ENCODE peak calls at places on chromosomes 6 and 20, in seven cellular contexts. One of them, this sample, is unnamed.

GRCh38 chr20:58139849-58140786 is 88.3 kb downstream of the ANKRD60 start:
- DNase-seq in Peyer's patch: peak; percentile 18
- DNase-seq in A549: no peak
- DNase-seq in lower leg skin: peak; percentile 9
- DNase-seq in right lobe of liver: no peak
- DNase-seq in IMR-90: no peak
- DNase-seq in uterus: no peak
- DNase-seq in this sample: no peak

GRCh38 chr6:150615967-150616366 is 16.3 kb downstream of the PLEKHG1 start:
- DNase-seq in Peyer's patch: no peak
- DNase-seq in A549: no peak
- DNase-seq in lower leg skin: no peak
- DNase-seq in right lobe of liver: no peak
- DNase-seq in IMR-90: no peak
- DNase-seq in uterus: no peak
- DNase-seq in this sample: no peak

GRCh38 chr6:134295953-134296553 is 21.9 kb downstream of the SGK1 start:
- DNase-seq in Peyer's patch: peak; percentile 60
- DNase-seq in A549: peak; percentile 92
- DNase-seq in lower leg skin: peak; percentile 63
- DNase-seq in right lobe of liver: no peak
- DNase-seq in IMR-90: peak; percentile 100
- DNase-seq in uterus: peak; percentile 18
- DNase-seq in this sample: no peak

GRCh38 chr6:106247293-106247692 is 78.3 kb downstream of the ATG5 start:
- DNase-seq in Peyer's patch: no peak
- DNase-seq in A549: no peak
- DNase-seq in lower leg skin: no peak
- DNase-seq in right lobe of liver: no peak
- DNase-seq in IMR-90: peak; percentile 44
- DNase-seq in uterus: no peak
- DNase-seq in this sample: no peak

GRCh38 chr6:15017251-15017650 is 228.6 kb upstream of the JARID2 start:
- DNase-seq in Peyer's patch: no peak
- DNase-seq in A549: no peak
- DNase-seq in lower leg skin: no peak
- DNase-seq in right lobe of liver: no peak
- DNase-seq in IMR-90: peak; percentile 17
- DNase-seq in uterus: no peak
- DNase-seq in this sample: no peak

GRCh38 chr6:144898052-144898689 is 613.0 kb downstream of the UTRN start:
- DNase-seq in Peyer's patch: no peak
- DNase-seq in A549: no peak
- DNase-seq in lower leg skin: no peak
- DNase-seq in right lobe of liver: no peak
- DNase-seq in IMR-90: peak; percentile 54
- DNase-seq in uterus: no peak
- DNase-seq in this sample: no peak

GRCh38 chr6:156857573-156857972 is 80.4 kb downstream of the ARID1B start:
- DNase-seq in Peyer's patch: no peak
- DNase-seq in A549: no peak
- DNase-seq in lower leg skin: no peak
- DNase-seq in right lobe of liver: no peak
- DNase-seq in IMR-90: peak; percentile 64
- DNase-seq in uterus: no peak
- DNase-seq in this sample: no peak

GRCh38 chr6:37456816-37457560 is 24.0 kb downstream of the CMTR1 start:
- DNase-seq in Peyer's patch: no peak
- DNase-seq in A549: no peak
- DNase-seq in lower leg skin: no peak
- DNase-seq in right lobe of liver: no peak
- DNase-seq in IMR-90: peak; percentile 82
- DNase-seq in uterus: no peak
- DNase-seq in this sample: no peak

GRCh38 chr20:32227744-32228688 is 20.3 kb downstream of the POFUT1 start:
- DNase-seq in Peyer's patch: peak; percentile 89
- DNase-seq in A549: no peak
- DNase-seq in lower leg skin: no peak
- DNase-seq in right lobe of liver: peak; percentile 31
- DNase-seq in IMR-90: no peak
- DNase-seq in uterus: no peak
- DNase-seq in this sample: no peak

GRCh38 chr6:77290798-77291197 is 172.5 kb downstream of the HTR1B start:
- DNase-seq in Peyer's patch: no peak
- DNase-seq in A549: no peak
- DNase-seq in lower leg skin: no peak
- DNase-seq in right lobe of liver: no peak
- DNase-seq in IMR-90: peak; percentile 1
- DNase-seq in uterus: no peak
- DNase-seq in this sample: no peak

GRCh38 chr6:35635601-35636597 is 52.8 kb downstream of the FKBP5 start:
- DNase-seq in Peyer's patch: no peak
- DNase-seq in A549: no peak
- DNase-seq in lower leg skin: no peak
- DNase-seq in right lobe of liver: no peak
- DNase-seq in IMR-90: peak; percentile 53
- DNase-seq in uterus: no peak
- DNase-seq in this sample: no peak

GRCh38 chr6:81696505-81696904 is 56.0 kb downstream of the TENT5A start:
- DNase-seq in Peyer's patch: no peak
- DNase-seq in A549: peak; percentile 0
- DNase-seq in lower leg skin: no peak
- DNase-seq in right lobe of liver: no peak
- DNase-seq in IMR-90: peak; percentile 33
- DNase-seq in uterus: no peak
- DNase-seq in this sample: no peak

GRCh38 chr6:143727035-143727434 is 49.3 kb downstream of the PHACTR2 start:
- DNase-seq in Peyer's patch: no peak
- DNase-seq in A549: no peak
- DNase-seq in lower leg skin: no peak
- DNase-seq in right lobe of liver: no peak
- DNase-seq in IMR-90: peak; percentile 22
- DNase-seq in uterus: no peak
- DNase-seq in this sample: no peak

GRCh38 chr20:2699775-2700413 is 7.3 kb downstream of the EBF4 start:
- DNase-seq in Peyer's patch: peak; percentile 24
- DNase-seq in A549: no peak
- DNase-seq in lower leg skin: no peak
- DNase-seq in right lobe of liver: no peak
- DNase-seq in IMR-90: no peak
- DNase-seq in uterus: no peak
- DNase-seq in this sample: no peak

GRCh38 chr6:125009578-125009977 is 47.3 kb downstream of the RNF217 start:
- DNase-seq in Peyer's patch: no peak
- DNase-seq in A549: no peak
- DNase-seq in lower leg skin: no peak
- DNase-seq in right lobe of liver: no peak
- DNase-seq in IMR-90: peak; percentile 62
- DNase-seq in uterus: no peak
- DNase-seq in this sample: no peak

GRCh38 chr6:44043036-44043478 is 84.2 kb downstream of the MRPL14 start:
- DNase-seq in Peyer's patch: no peak
- DNase-seq in A549: peak; percentile 80
- DNase-seq in lower leg skin: no peak
- DNase-seq in right lobe of liver: peak; percentile 29
- DNase-seq in IMR-90: peak; percentile 49
- DNase-seq in uterus: no peak
- DNase-seq in this sample: no peak

GRCh38 chr6:52333840-52334200 is 28.1 kb upstream of the PAQR8 start:
- DNase-seq in Peyer's patch: no peak
- DNase-seq in A549: no peak
- DNase-seq in lower leg skin: no peak
- DNase-seq in right lobe of liver: no peak
- DNase-seq in IMR-90: no peak
- DNase-seq in uterus: no peak
- DNase-seq in this sample: no peak

GRCh38 chr6:40922281-40922680 is 116.7 kb downstream of the UNC5CL start:
- DNase-seq in Peyer's patch: no peak
- DNase-seq in A549: no peak
- DNase-seq in lower leg skin: no peak
- DNase-seq in right lobe of liver: no peak
- DNase-seq in IMR-90: peak; percentile 46
- DNase-seq in uterus: no peak
- DNase-seq in this sample: no peak

GRCh38 chr20:62822788-62823651 is 6.2 kb downstream of the COL9A3 start:
- DNase-seq in Peyer's patch: peak; percentile 86
- DNase-seq in A549: peak; percentile 88
- DNase-seq in lower leg skin: no peak
- DNase-seq in right lobe of liver: peak; percentile 64
- DNase-seq in IMR-90: peak; percentile 11
- DNase-seq in uterus: no peak
- DNase-seq in this sample: no peak
- TF ChIP-seq CTCF in Peyer's patch: peak; percentile 6
- TF ChIP-seq CTCF in A549: peak; percentile 62
- TF ChIP-seq CTCF in lower leg skin: no peak
- TF ChIP-seq CTCF in right lobe of liver: peak; percentile 31
- TF ChIP-seq CTCF in IMR-90: peak; percentile 38
- TF ChIP-seq CTCF in uterus: no peak
- TF ChIP-seq CTCF in this sample: no peak

GRCh38 chr6:6700871-6701270 is 112.4 kb downstream of the LY86 start:
- DNase-seq in Peyer's patch: no peak
- DNase-seq in A549: no peak
- DNase-seq in lower leg skin: no peak
- DNase-seq in right lobe of liver: no peak
- DNase-seq in IMR-90: no peak
- DNase-seq in uterus: no peak
- DNase-seq in this sample: no peak

GRCh38 chr6:6699741-6700367 is 111.3 kb downstream of the LY86 start:
- DNase-seq in Peyer's patch: peak; percentile 90
- DNase-seq in A549: peak; percentile 81
- DNase-seq in lower leg skin: peak; percentile 90
- DNase-seq in right lobe of liver: peak; percentile 53
- DNase-seq in IMR-90: peak; percentile 91
- DNase-seq in uterus: peak; percentile 83
- DNase-seq in this sample: peak; percentile 93

GRCh38 chr6:6701864-6702263 is 113.3 kb downstream of the LY86 start:
- DNase-seq in Peyer's patch: peak; percentile 62
- DNase-seq in A549: no peak
- DNase-seq in lower leg skin: no peak
- DNase-seq in right lobe of liver: no peak
- DNase-seq in IMR-90: no peak
- DNase-seq in uterus: peak; percentile 4
- DNase-seq in this sample: no peak

GRCh38 chr6:6697620-6698019 is 109.1 kb downstream of the LY86 start:
- DNase-seq in Peyer's patch: no peak
- DNase-seq in A549: no peak
- DNase-seq in lower leg skin: no peak
- DNase-seq in right lobe of liver: no peak
- DNase-seq in IMR-90: no peak
- DNase-seq in uterus: peak; percentile 5
- DNase-seq in this sample: no peak

GRCh38 chr6:6700421-6700820 is 111.9 kb downstream of the LY86 start:
- DNase-seq in Peyer's patch: no peak
- DNase-seq in A549: no peak
- DNase-seq in lower leg skin: no peak
- DNase-seq in right lobe of liver: no peak
- DNase-seq in IMR-90: no peak
- DNase-seq in uterus: no peak
- DNase-seq in this sample: no peak
- H3K4me3 ChIP-seq in Peyer's patch: no peak overlapping the region
- H3K4me3 ChIP-seq in A549: no peak overlapping the region
- H3K4me3 ChIP-seq in lower leg skin: no peak overlapping the region
- H3K4me3 ChIP-seq in right lobe of liver: no peak overlapping the region
- H3K4me3 ChIP-seq in IMR-90: no peak overlapping the region
- H3K4me3 ChIP-seq in uterus: no peak overlapping the region
- H3K4me3 ChIP-seq in this sample: no peak overlapping the region

GRCh38 chr6:151805286-151805840 is 2.1 kb upstream of the ESR1 start:
- DNase-seq in Peyer's patch: no peak
- DNase-seq in A549: no peak
- DNase-seq in lower leg skin: no peak
- DNase-seq in right lobe of liver: no peak
- DNase-seq in IMR-90: no peak
- DNase-seq in uterus: peak; percentile 75
- DNase-seq in this sample: peak; percentile 42

GRCh38 chr6:151804585-151805285 is 2.7 kb upstream of the ESR1 start:
- DNase-seq in Peyer's patch: no peak
- DNase-seq in A549: no peak
- DNase-seq in lower leg skin: no peak
- DNase-seq in right lobe of liver: no peak
- DNase-seq in IMR-90: no peak
- DNase-seq in uterus: no peak
- DNase-seq in this sample: no peak

GRCh38 chr6:151807513-151808330 is at the start of gene ESR1:
- DNase-seq in Peyer's patch: no peak
- DNase-seq in A549: no peak
- DNase-seq in lower leg skin: no peak
- DNase-seq in right lobe of liver: no peak
- DNase-seq in IMR-90: no peak
- DNase-seq in uterus: peak; percentile 83
- DNase-seq in this sample: peak; percentile 47

GRCh38 chr6:151806757-151807512 is 547 bp upstream of the ESR1 start:
- DNase-seq in Peyer's patch: no peak
- DNase-seq in A549: no peak
- DNase-seq in lower leg skin: no peak
- DNase-seq in right lobe of liver: no peak
- DNase-seq in IMR-90: no peak
- DNase-seq in uterus: no peak
- DNase-seq in this sample: no peak

DNA sequence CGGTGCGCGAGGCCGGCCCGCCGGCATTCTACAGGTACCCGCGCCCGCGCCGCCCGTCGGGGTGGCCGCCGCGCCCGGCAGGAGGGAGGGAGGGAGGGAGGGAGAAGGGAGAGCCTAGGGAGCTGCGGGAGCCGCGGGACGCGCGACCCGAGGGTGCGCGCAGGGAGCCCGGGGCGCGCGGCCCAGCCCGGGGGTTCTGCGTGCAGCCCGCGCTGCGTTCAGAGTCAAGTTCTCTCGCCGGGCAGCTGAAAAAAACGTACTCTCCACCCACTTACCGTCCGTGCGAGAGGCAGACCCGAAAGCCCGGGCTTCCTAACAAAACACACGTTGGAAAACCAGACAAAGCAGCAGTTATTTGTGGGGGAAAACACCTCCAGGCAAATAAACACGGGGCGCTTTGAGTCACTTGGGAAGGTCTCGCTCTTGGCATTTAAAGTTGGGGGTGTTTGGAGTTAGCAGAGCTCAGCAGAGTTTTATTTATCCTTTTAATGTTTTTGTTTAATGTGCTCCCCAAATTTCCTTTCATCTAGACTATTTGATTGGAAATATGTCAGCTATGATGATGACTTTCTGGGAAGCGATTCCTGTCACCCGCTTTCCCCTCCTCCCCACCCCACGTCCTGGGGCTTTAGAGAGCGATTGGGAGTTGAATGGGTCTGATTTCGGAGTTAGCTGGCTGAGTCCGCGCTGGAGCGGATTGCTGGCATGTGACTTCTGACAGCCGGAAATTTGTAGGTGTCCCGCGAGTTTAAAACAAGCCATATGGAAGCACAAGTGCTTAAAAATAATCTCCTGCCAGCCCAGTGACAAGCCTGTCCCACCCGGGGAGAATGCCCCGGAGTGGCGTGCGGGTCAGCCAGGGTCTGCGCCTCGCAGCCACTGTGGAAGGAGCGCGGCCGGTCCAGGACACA is 1.1 kb downstream of the ESR1 start:
- DNase-seq in Peyer's patch: no peak
- DNase-seq in A549: no peak
- DNase-seq in lower leg skin: peak; percentile 30
- DNase-seq in right lobe of liver: no peak
- DNase-seq in IMR-90: no peak
- DNase-seq in uterus: peak; percentile 51
- DNase-seq in this sample: peak; percentile 38
- TF ChIP-seq POLR2A in Peyer's patch: no peak
- TF ChIP-seq POLR2A in A549: no peak
- TF ChIP-seq POLR2A in lower leg skin: no peak
- TF ChIP-seq POLR2A in right lobe of liver: no peak
- TF ChIP-seq POLR2A in IMR-90: no peak
- TF ChIP-seq POLR2A in uterus: no peak
- TF ChIP-seq POLR2A in this sample: no peak

GRCh38 chr6:54697423-54697822 is 149.1 kb upstream of the FAM83B start:
- DNase-seq in Peyer's patch: no peak
- DNase-seq in A549: peak; percentile 5
- DNase-seq in lower leg skin: no peak
- DNase-seq in right lobe of liver: no peak
- DNase-seq in IMR-90: peak; percentile 16
- DNase-seq in uterus: no peak
- DNase-seq in this sample: no peak
- TF ChIP-seq CTCF in Peyer's patch: no peak
- TF ChIP-seq CTCF in A549: peak; percentile 23
- TF ChIP-seq CTCF in lower leg skin: no peak
- TF ChIP-seq CTCF in right lobe of liver: peak; percentile 38
- TF ChIP-seq CTCF in IMR-90: peak; percentile 43
- TF ChIP-seq CTCF in uterus: no peak
- TF ChIP-seq CTCF in this sample: peak; percentile 28

This sample was measured in thyroid gland.